ENCODE peak calls at places on chromosome 17, in seven cellular contexts. O is hypothalamus, X is skeletal muscle cell, A is NCI-H82, V is HCT116, T is MM.1S, F is HFFc6. Q is an unnamed sample.
A peak's percentile ranks its signal among the peaks of the same experiment; 100 is the strongest.

GRCh38 chr17:32283745-32284207 is 18.1 kb downstream of the RHBDL3 start:
- DNase-seq in O (peak; percentile 45), X (no peak), A (no peak), V (no peak), T (no peak), F (peak; percentile 11), Q (no peak)

GRCh38 chr17:82349287-82349701 is 9.8 kb upstream of the TEX19 start:
- DNase-seq in O (no peak), X (no peak), A (no peak), V (no peak), T (no peak), F (no peak), Q (peak; percentile 72)

GRCh38 chr17:81947189-81947588 is at the start of gene MYADML2:
- DNase-seq in O (no peak), X (no peak), A (no peak), V (no peak), T (no peak), F (no peak), Q (no peak)

GRCh38 chr17:72266099-72266852 is 145.5 kb downstream of the SOX9 start:
- DNase-seq in O (no peak), X (no peak), A (no peak), V (no peak), T (no peak), F (no peak), Q (no peak)

GRCh38 chr17:78862073-78863023 is 21.7 kb upstream of the USP36 start:
- DNase-seq in O (no peak), X (peak; percentile 92), A (no peak), V (peak; percentile 92), T (no peak), F (peak; percentile 97), Q (peak; percentile 89)

GRCh38 chr17:67503184-67503583 is 126.1 kb downstream of the PITPNC1 start:
- DNase-seq in O (no peak), X (no peak), A (no peak), V (peak; percentile 95), T (no peak), F (peak; percentile 30), Q (no peak)

GRCh38 chr17:3547628-3548027 is 10.0 kb downstream of the TRPV3 start:
- DNase-seq in O (no peak), X (no peak), A (no peak), V (no peak), T (no peak), F (no peak), Q (no peak)

GRCh38 chr17:27995554-27995953 is 46.9 kb upstream of the NLK start:
- DNase-seq in O (no peak), X (no peak), A (no peak), V (no peak), T (no peak), F (no peak), Q (no peak)

Q was measured in uterus.